ENCODE peak calls at places on chromosomes 16 and 17, in four cellular contexts. S is GM12878, Z is K562, M is WTC11. H is an unnamed sample.

GRCh38 chr17:48374650-48375230 is 55.3 kb downstream of the SKAP1 start:
- DNase-seq in S (no peak), Z (peak), M (peak), H (peak)

GRCh38 chr17:38893612-38894011 is 23.8 kb downstream of the LASP1 start:
- DNase-seq in S (no peak), Z (no peak), M (no peak), H (no peak)

GRCh38 chr16:54808890-54809289 is 121.8 kb upstream of the IRX5 start:
- DNase-seq in S (no peak), Z (no peak), M (no peak), H (no peak)

GRCh38 chr17:1604831-1605528 is 23.7 kb downstream of the SLC43A2 start:
- DNase-seq in S (no peak), Z (no peak), M (peak), H (peak)

GRCh38 chr16:77696149-77696548 is 26.2 kb upstream of the NUDT7 start:
- DNase-seq in S (no peak), Z (no peak), M (no peak), H (no peak)

GRCh38 chr16:55778718-55779117 is 54.2 kb downstream of the CES1 start:
- DNase-seq in S (no peak), Z (no peak), M (no peak), H (no peak)

GRCh38 chr17:82296511-82297279 is 20.7 kb downstream of the CD7 start:
- DNase-seq in S (no peak), Z (no peak), M (no peak), H (no peak)

GRCh38 chr17:27323538-27324212 is 29.8 kb downstream of the WSB1 start:
- DNase-seq in S (no peak), Z (peak), M (no peak), H (peak)

GRCh38 chr17:80364091-80364691 is 50.8 kb upstream of the ENDOV start:
- DNase-seq in S (no peak), Z (no peak), M (peak), H (peak)

GRCh38 chr16:56514845-56515244 is 5.0 kb downstream of the BBS2 start:
- DNase-seq in S (no peak), Z (no peak), M (no peak), H (no peak)

GRCh38 chr16:81896902-81897301 is 114.4 kb downstream of the SDR42E1 start:
- DNase-seq in S (no peak), Z (no peak), M (no peak), H (no peak)

GRCh38 chr16:49250689-49251088 is 30.9 kb downstream of the CBLN1 start:
- DNase-seq in S (no peak), Z (no peak), M (no peak), H (no peak)

GRCh38 chr17:55547027-55547670 is 35.9 kb upstream of the SMIM36 start:
- DNase-seq in S (no peak), Z (no peak), M (no peak), H (no peak)

GRCh38 chr17:1272701-1273100 is 2.5 kb downstream of the BHLHA9 start:
- DNase-seq in S (no peak), Z (no peak), M (no peak), H (no peak)

GRCh38 chr16:85560932-85561247 is 52.2 kb upstream of the GSE1 start:
- DNase-seq in S (no peak), Z (no peak), M (no peak), H (no peak)

GRCh38 chr17:39340731-39341130 is 60.7 kb downstream of the FBXL20 start:
- DNase-seq in S (no peak), Z (no peak), M (no peak), H (no peak)

GRCh38 chr16:55832425-55832787 is 490 bp downstream of the CES1 start:
- DNase-seq in S (no peak), Z (no peak), M (no peak), H (peak)

GRCh38 chr16:85717393-85718152 is 28.8 kb upstream of the GINS2 start:
- DNase-seq in S (no peak), Z (peak), M (peak), H (peak)

GRCh38 chr17:56653877-56654276 is 60.4 kb downstream of the NOG start:
- DNase-seq in S (peak), Z (peak), M (peak), H (peak)

GRCh38 chr17:21358682-21359482 is 17.3 kb upstream of the KCNJ12 start:
- DNase-seq in S (no peak), Z (no peak), M (no peak), H (no peak)

GRCh38 chr17:30827082-30827481 is 2.6 kb upstream of the CRLF3 start:
- DNase-seq in S (no peak), Z (no peak), M (no peak), H (peak)

GRCh38 chr17:80655588-80655987 is 111.0 kb downstream of the RPTOR start:
- DNase-seq in S (no peak), Z (no peak), M (no peak), H (no peak)

GRCh38 chr17:58351710-58352017 is 337 bp downstream of the SUPT4H1 start:
- DNase-seq in S (no peak), Z (no peak), M (no peak), H (no peak)

GRCh38 chr17:76528156-76528527 is 9.4 kb downstream of the CYGB start:
- DNase-seq in S (no peak), Z (no peak), M (no peak), H (no peak)

GRCh38 chr17:50199651-50200446 is 1.6 kb downstream of the COL1A1 start:
- DNase-seq in S (no peak), Z (peak), M (peak), H (peak)

GRCh38 chr16:77974883-77975282 is 47.5 kb upstream of the CLEC3A start:
- DNase-seq in S (no peak), Z (no peak), M (peak), H (no peak)

GRCh38 chr17:82668631-82669099 is 20.4 kb upstream of the WDR45B start:
- DNase-seq in S (no peak), Z (peak), M (peak), H (peak)

GRCh38 chr17:1360975-1361374 is 39.0 kb downstream of the YWHAE start:
- DNase-seq in S (no peak), Z (no peak), M (no peak), H (no peak)

GRCh38 chr16:30874244-30874820 is 19.5 kb downstream of the BCL7C start:
- DNase-seq in S (no peak), Z (no peak), M (no peak), H (no peak)

DNA sequence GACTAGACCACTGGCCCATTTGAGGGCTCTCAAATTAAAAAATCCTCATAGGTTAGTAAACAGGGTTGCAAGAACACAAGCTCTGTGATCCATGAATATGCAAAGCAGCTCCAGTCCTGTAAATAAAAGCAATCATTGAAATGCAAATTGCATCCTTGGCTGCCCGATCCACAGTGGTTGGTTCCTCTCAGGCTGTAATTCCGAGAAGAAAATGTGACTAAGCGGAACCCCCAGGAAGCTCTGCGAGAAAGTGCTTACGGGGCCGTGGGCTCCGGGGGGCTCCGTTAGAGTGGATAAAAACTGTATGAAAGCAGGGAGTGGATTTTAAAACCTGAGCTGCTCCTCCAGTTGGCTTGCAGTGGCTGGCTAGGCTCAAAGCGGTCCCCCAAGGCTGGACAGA is 2.5 kb downstream of the GPRC5B start:
- DNase-seq in S (no peak), Z (no peak), M (peak), H (no peak)
- TF ChIP-seq TCF7 in S (no peak), Z (no peak), M (no peak), H (no peak)

DNA sequence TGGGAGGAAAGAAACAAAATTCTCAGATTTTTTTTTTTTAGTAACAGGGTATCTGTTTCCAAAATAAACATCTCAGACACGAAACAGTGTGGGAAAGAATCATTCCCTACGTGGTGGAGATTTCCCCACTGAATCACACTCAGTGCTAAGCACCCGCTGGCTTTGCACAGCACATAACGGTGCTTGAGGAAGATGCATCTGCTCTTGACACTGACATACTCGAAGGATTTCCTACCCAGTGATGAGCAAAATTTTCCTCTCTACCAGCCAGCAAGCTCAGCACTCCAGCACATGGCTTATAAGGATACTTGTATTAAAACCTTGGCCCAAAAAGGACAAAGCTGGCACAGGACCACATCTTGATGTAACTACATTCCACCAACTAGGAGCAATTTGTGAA is 59.1 kb downstream of the ANKFY1 start:
- DNase-seq in S (no peak), Z (no peak), M (no peak), H (no peak)
- TF ChIP-seq TCF7 in S (no peak), Z (no peak), M (no peak), H (no peak)

GRCh38 chr16:65123846-65124513 is 2.1 kb upstream of the CDH11 start:
- DNase-seq in S (no peak), Z (no peak), M (no peak), H (no peak)

GRCh38 chr16:65121870-65122723 is at the start of gene CDH11:
- DNase-seq in S (no peak), Z (no peak), M (peak), H (no peak)

GRCh38 chr16:65124596-65124995 is 2.7 kb upstream of the CDH11 start:
- DNase-seq in S (no peak), Z (no peak), M (no peak), H (no peak)

GRCh38 chr16:65122724-65122973 is 786 bp upstream of the CDH11 start:
- DNase-seq in S (no peak), Z (no peak), M (no peak), H (no peak)

DNA sequence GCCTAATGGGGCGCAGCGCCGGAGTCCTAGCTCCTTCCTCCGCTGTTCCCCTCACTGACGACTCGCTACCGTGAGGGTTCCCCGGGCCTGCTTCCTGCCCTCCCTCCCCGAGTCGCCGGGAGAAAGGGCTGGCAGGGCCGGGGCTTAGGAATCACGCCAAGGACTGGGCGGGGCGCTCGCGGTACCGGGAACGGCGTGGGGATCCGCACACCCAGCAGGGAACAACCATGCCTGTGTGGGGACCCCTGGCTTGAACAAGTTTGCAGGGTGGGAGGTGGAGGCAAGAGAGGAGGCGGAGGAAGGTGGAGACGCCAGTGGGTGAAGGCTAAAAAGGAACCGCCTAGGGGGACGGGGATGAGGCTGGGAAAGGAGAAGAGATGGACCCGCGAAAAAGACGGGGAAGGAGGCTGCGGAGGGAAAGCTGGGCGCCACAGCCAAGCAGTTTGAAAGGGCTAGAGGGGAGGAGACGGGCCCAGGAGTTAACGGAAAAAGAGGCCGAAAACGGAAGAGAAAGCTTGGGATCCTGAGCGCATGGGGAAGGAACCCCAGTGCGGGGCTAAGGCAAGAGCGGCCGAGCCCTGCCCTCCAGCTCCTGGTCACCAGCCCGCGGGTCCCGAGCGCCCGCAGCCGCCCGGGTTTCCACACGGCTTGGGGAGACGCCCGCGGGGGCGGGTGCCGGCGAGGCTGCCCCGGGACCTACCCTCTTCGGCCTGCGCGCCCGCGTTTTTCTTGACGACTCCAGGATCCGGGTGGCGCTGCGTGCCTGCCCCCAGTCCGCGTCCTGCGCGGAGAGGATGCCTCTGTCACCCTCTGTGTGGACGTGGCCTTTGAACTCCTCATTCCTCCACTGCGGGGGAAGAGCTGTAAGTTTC is 1.3 kb upstream of the CDH11 start:
- DNase-seq in S (no peak), Z (no peak), M (peak), H (no peak)
- TF ChIP-seq TCF7 in S (no peak), Z (no peak), M (no peak), H (no peak)

DNA sequence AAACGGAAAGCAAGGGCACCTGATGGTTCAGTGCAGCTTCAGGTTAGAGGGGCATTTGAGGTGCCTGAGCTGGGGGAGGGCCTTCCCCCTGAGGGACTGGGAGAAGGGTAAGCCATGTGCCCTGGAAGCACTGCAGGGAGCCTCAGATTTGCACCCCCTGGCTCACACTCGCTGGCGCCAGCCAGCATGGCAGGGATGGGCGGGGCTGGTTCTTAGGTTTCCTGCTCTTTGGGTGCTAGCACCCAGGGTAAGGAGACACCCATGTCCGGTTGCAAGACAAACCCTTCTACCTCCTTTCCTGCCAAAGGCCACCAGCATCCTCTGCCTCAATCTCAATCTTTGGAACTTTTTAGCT is 2.3 kb upstream of the LIMD2 start:
- DNase-seq in S (no peak), Z (no peak), M (no peak), H (no peak)
- TF ChIP-seq TCF7 in S (no peak), Z (no peak), M (no peak), H (no peak)

GRCh38 chr16:17173134-17173729 is 297.5 kb downstream of the XYLT1 start:
- DNase-seq in S (no peak), Z (no peak), M (no peak), H (peak)
- TF ChIP-seq TCF7 in S (no peak), Z (no peak), M (no peak), H (no peak)